ENCODE peak calls at places on chromosomes 12 and 14, in ten cellular contexts. U is kidney epithelial cell; Y is astrocyte; L is CD8-positive, alpha-beta T cell; Z is ELR; D is hepatocyte; R is DMS153; F is kidney tubule cell; C is GM23248; J is effector CD8-positive, alpha-beta T cell. I is an unnamed sample.
A peak's percentile ranks its signal among the peaks of the same experiment; 100 is the strongest.

GRCh38 chr12:20451759-20452158 is 83.4 kb downstream of the PDE3A start:
- DNase-seq in U (peak; percentile 67), J (no peak), C (peak; percentile 62), F (peak; percentile 45), Z (peak; percentile 45), L (no peak), Y (peak; percentile 94), R (no peak), D (no peak), I (no peak)

GRCh38 chr12:79384551-79384950 is 306.2 kb downstream of the PAWR start:
- DNase-seq in R (no peak), C (no peak), Z (no peak), U (no peak), Y (no peak), F (no peak), L (no peak), D (no peak), J (no peak), I (no peak)

GRCh38 chr14:73696466-73697390 is 17.5 kb downstream of the PNMA1 start:
- DNase-seq in J (no peak), U (peak; percentile 50), D (no peak), Z (peak; percentile 91), Y (peak; percentile 81), C (peak; percentile 87), F (peak; percentile 85), L (no peak), R (no peak), I (no peak)

GRCh38 chr14:30949651-30950050 is 75.3 kb downstream of the COCH start:
- DNase-seq in Z (no peak), L (no peak), F (no peak), J (no peak), U (no peak), C (no peak), Y (no peak), D (no peak), R (no peak), I (no peak)

GRCh38 chr14:54329082-54329695 is 67.6 kb upstream of the CDKN3 start:
- DNase-seq in C (peak; percentile 69), Z (peak; percentile 71), U (no peak), R (no peak), D (peak; percentile 73), Y (peak; percentile 56), L (no peak), J (no peak), F (peak; percentile 72), I (peak; percentile 33)

GRCh38 chr12:21717756-21718155 is 56.8 kb downstream of the KCNJ8 start:
- DNase-seq in L (no peak), D (no peak), Y (no peak), U (no peak), J (no peak), F (no peak), Z (no peak), C (no peak), R (no peak), I (no peak)

GRCh38 chr14:79585845-79586244 is 625.5 kb downstream of the DIO2 start:
- DNase-seq in C (no peak), J (no peak), F (peak; percentile 90), R (no peak), Y (peak; percentile 76), L (no peak), D (no peak), Z (peak; percentile 67), U (no peak), I (no peak)

GRCh38 chr14:99234982-99235491 is 37.0 kb downstream of the BCL11B start:
- DNase-seq in D (peak; percentile 70), L (peak; percentile 74), U (no peak), R (no peak), F (peak; percentile 31), C (no peak), J (peak; percentile 71), Y (peak; percentile 28), Z (no peak), I (no peak)

GRCh38 chr14:97218713-97219355 is 421.7 kb downstream of the VRK1 start:
- DNase-seq in Y (peak; percentile 0), J (no peak), U (no peak), D (peak; percentile 16), R (no peak), L (peak; percentile 38), Z (no peak), C (peak; percentile 12), F (peak; percentile 31), I (no peak)

GRCh38 chr14:105391541-105391940 is 6.8 kb upstream of the TEX22 start:
- DNase-seq in Y (no peak), R (no peak), J (no peak), U (no peak), L (no peak), C (no peak), F (no peak), D (no peak), Z (no peak), I (no peak)

GRCh38 chr12:104672501-104673265 is 215.9 kb downstream of the CHST11 start:
- DNase-seq in R (no peak), F (peak; percentile 98), Z (peak; percentile 27), Y (peak; percentile 47), U (peak; percentile 83), J (no peak), C (peak; percentile 91), L (no peak), D (no peak), I (no peak)

I was measured in stomach.